ENCODE peak calls at places on chromosomes 2 and 18, in six cellular contexts. G is HTR-8/SVneo; L is NCI-H82; E is activated T-cell treated with anti-CD3 and anti-CD28 coated beads, Interleukin-2, amount 50 U/mL, for 1 hour; Z is ovary; J is hypothalamus. U is an unnamed sample.

GRCh38 chr2:16044946-16045456 is 104.7 kb downstream of the MYCN start:
- DNase-seq in G (no peak), L (no peak), E (no peak), Z (no peak), J (no peak), U (no peak)

GRCh38 chr18:47550611-47551010 is 299.2 kb upstream of the SKOR2 start:
- DNase-seq in G (no peak), L (no peak), E (no peak), Z (no peak), J (no peak), U (no peak)

GRCh38 chr2:19176977-19177376 is 181.4 kb downstream of the OSR1 start:
- DNase-seq in G (peak; percentile 21), L (no peak), E (no peak), Z (no peak), J (no peak), U (no peak)

GRCh38 chr2:122191331-122191730 is 435.9 kb downstream of the TSN start:
- DNase-seq in G (no peak), L (peak; percentile 89), E (no peak), Z (no peak), J (peak; percentile 5), U (no peak)

GRCh38 chr18:13563390-13563805 is 163.0 kb downstream of the FAM210A start:
- DNase-seq in G (no peak), L (no peak), E (no peak), Z (no peak), J (peak; percentile 60), U (no peak)

GRCh38 chr2:187003038-187003543 is 154.1 kb upstream of the ZSWIM2 start:
- DNase-seq in G (no peak), L (no peak), E (no peak), Z (no peak), J (no peak), U (no peak)

GRCh38 chr2:56013475-56013874 is 89.9 kb upstream of the EFEMP1 start:
- DNase-seq in G (no peak), L (no peak), E (no peak), Z (no peak), J (no peak), U (no peak)

GRCh38 chr2:26847663-26848335 is at the start of gene DPYSL5:
- DNase-seq in G (no peak), L (peak; percentile 97), E (peak; percentile 35), Z (peak; percentile 20), J (peak; percentile 27), U (no peak)

GRCh38 chr2:225895126-225895525 is 495.6 kb downstream of the NYAP2 start:
- DNase-seq in G (no peak), L (no peak), E (no peak), Z (no peak), J (no peak), U (no peak)

GRCh38 chr2:96498023-96498431 is 7.1 kb downstream of the NEURL3 start:
- DNase-seq in G (no peak), L (peak; percentile 11), E (no peak), Z (no peak), J (no peak), U (no peak)

GRCh38 chr2:237475704-237476107 is 11.3 kb upstream of the MLPH start:
- DNase-seq in G (no peak), L (peak; percentile 41), E (no peak), Z (no peak), J (no peak), U (no peak)

GRCh38 chr2:206079699-206080465 is 6.1 kb downstream of the INO80D start:
- DNase-seq in G (no peak), L (no peak), E (no peak), Z (no peak), J (no peak), U (no peak)

GRCh38 chr2:199988176-199988575 is 32.8 kb downstream of the MAIP1 start:
- DNase-seq in G (no peak), L (peak; percentile 9), E (no peak), Z (no peak), J (no peak), U (no peak)

GRCh38 chr2:67867735-67868134 is 195.1 kb downstream of the C1D start:
- DNase-seq in G (no peak), L (no peak), E (no peak), Z (no peak), J (no peak), U (no peak)

GRCh38 chr2:36539631-36540030 is 58.3 kb downstream of the FEZ2 start:
- DNase-seq in G (no peak), L (no peak), E (no peak), Z (no peak), J (no peak), U (no peak)

GRCh38 chr2:200600549-200601212 is 14.9 kb downstream of the AOX1 start:
- DNase-seq in G (no peak), L (no peak), E (no peak), Z (no peak), J (no peak), U (no peak)

GRCh38 chr2:101679801-101680487 is 17.6 kb upstream of the MAP4K4 start:
- DNase-seq in G (no peak), L (no peak), E (no peak), Z (no peak), J (no peak), U (no peak)

GRCh38 chr2:226903179-226903578 is 67.3 kb downstream of the RHBDD1 start:
- DNase-seq in G (peak; percentile 46), L (no peak), E (no peak), Z (no peak), J (no peak), U (peak; percentile 58)

GRCh38 chr2:19746611-19747309 is 155.0 kb downstream of the TTC32 start:
- DNase-seq in G (peak; percentile 71), L (peak; percentile 71), E (no peak), Z (no peak), J (no peak), U (no peak)

GRCh38 chr2:101770672-101771071 is 73.2 kb downstream of the MAP4K4 start:
- DNase-seq in G (peak; percentile 57), L (peak; percentile 81), E (no peak), Z (no peak), J (peak; percentile 38), U (no peak)

GRCh38 chr18:10440874-10441273 is 13.6 kb upstream of the APCDD1 start:
- DNase-seq in G (no peak), L (no peak), E (no peak), Z (no peak), J (no peak), U (no peak)

GRCh38 chr2:169765523-169765922 is 31.9 kb downstream of the KLHL23 start:
- DNase-seq in G (no peak), L (no peak), E (no peak), Z (no peak), J (no peak), U (no peak)

GRCh38 chr2:106127282-106127771 is 66.8 kb downstream of the UXS1 start:
- DNase-seq in G (no peak), L (no peak), E (no peak), Z (no peak), J (no peak), U (no peak)

GRCh38 chr18:22563098-22563707 is 145.5 kb upstream of the CTAGE1 start:
- DNase-seq in G (peak; percentile 85), L (peak; percentile 87), E (no peak), Z (peak; percentile 59), J (no peak), U (peak; percentile 81)

GRCh38 chr2:96799623-96799935 is 16.5 kb upstream of the CNNM3 start:
- DNase-seq in G (no peak), L (no peak), E (no peak), Z (no peak), J (no peak), U (no peak)

GRCh38 chr2:64214281-64215115 is 70.3 kb upstream of the PELI1 start:
- DNase-seq in G (no peak), L (no peak), E (no peak), Z (no peak), J (no peak), U (no peak)

U was measured in AG09309.